ENCODE peak calls at places on chromosomes 12 and 14, in nine cellular contexts. M is WTC11, G is fibroblast of lung, C is astrocyte of the cerebellum, H is neural crest cell, I is AG09319, Q is progenitor cell of endocrine pancreas, O is mesothelial cell of epicardium, U is RWPE1. V is an unnamed sample.

GRCh38 chr12:130013771-130014484 is 110.1 kb upstream of the TMEM132D start:
- DNase-seq in M (peak), G (peak), C (peak), H (peak), I (no peak), Q (peak), O (peak), U (peak), V (no peak)

GRCh38 chr14:99946652-99947489 is 118.4 kb upstream of the EVL start:
- DNase-seq in M (peak), G (no peak), C (no peak), H (peak), I (no peak), Q (peak), O (peak), U (peak), V (no peak)

GRCh38 chr12:32305163-32305562 is 94.2 kb upstream of the FGD4 start:
- DNase-seq in M (no peak), G (no peak), C (no peak), H (no peak), I (no peak), Q (no peak), O (no peak), U (peak), V (no peak)

GRCh38 chr14:64440494-64440893 is 24.8 kb upstream of the AKAP5 start:
- DNase-seq in M (no peak), G (no peak), C (no peak), H (no peak), I (no peak), Q (no peak), O (no peak), U (no peak), V (no peak)

GRCh38 chr12:123907726-123908476 is 64.7 kb downstream of the CCDC92 start:
- DNase-seq in M (no peak), G (no peak), C (no peak), H (no peak), I (no peak), Q (no peak), O (no peak), U (no peak), V (no peak)

GRCh38 chr14:55339770-55340169 is 68.5 kb downstream of the FBXO34 start:
- DNase-seq in M (no peak), G (peak), C (no peak), H (no peak), I (no peak), Q (no peak), O (no peak), U (no peak), V (no peak)

GRCh38 chr12:20601668-20602280 is 93.4 kb upstream of the SLCO1C1 start:
- DNase-seq in M (no peak), G (peak), C (peak), H (no peak), I (no peak), Q (no peak), O (no peak), U (peak), V (no peak)

GRCh38 chr12:89098390-89099102 is 253.8 kb downstream of the DUSP6 start:
- DNase-seq in M (peak), G (peak), C (no peak), H (peak), I (no peak), Q (no peak), O (no peak), U (no peak), V (no peak)

GRCh38 chr14:47539065-47539464 is 136.3 kb downstream of the MDGA2 start:
- DNase-seq in M (no peak), G (peak), C (peak), H (no peak), I (no peak), Q (no peak), O (no peak), U (no peak), V (no peak)

GRCh38 chr12:98955284-98955683 is 310.2 kb downstream of the APAF1 start:
- DNase-seq in M (peak), G (no peak), C (no peak), H (no peak), I (no peak), Q (no peak), O (no peak), U (peak), V (no peak)

GRCh38 chr14:56524971-56525677 is 54.5 kb upstream of the TMEM260 start:
- DNase-seq in M (no peak), G (no peak), C (no peak), H (no peak), I (no peak), Q (no peak), O (no peak), U (no peak), V (no peak)

DNA sequence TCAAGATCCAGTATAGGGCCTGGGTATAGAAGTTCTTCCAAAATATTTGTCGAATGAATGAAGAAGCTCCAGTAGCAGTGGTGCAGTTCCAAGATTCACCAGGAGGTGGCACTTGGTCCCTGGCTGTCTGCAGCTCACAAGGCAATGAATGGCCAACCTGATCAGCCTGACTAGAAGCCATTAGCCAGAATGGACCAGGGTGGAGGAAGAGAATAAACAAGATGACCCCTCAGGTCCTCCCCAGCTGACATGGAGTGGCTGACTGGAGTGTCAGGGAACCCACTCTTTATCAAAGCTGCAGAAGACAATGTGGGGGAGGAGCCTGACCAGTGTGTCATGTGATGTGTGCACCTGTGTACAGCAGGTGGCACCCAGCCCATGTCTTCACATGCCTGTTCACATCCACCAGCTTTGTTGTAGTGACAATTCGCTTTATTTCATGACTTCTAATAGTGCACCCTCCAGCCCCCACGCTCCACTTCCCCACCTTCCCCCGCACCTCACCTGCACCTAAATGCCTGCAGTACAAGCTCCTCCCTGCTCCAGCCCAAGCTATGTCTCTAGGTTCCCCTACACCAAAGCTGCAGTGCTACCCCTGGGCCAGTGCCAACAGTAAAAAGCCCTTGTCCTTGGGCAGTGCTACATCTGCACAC is 3.0 kb downstream of the LTBP2 start:
- DNase-seq in M (peak), G (peak), C (peak), H (peak), I (peak), Q (peak), O (peak), U (peak), V (peak)
- TF ChIP-seq CTCF in M (peak), G (peak), C (peak), H (peak), I (no peak), Q (peak), O (peak), U (peak), V (peak)

DNA sequence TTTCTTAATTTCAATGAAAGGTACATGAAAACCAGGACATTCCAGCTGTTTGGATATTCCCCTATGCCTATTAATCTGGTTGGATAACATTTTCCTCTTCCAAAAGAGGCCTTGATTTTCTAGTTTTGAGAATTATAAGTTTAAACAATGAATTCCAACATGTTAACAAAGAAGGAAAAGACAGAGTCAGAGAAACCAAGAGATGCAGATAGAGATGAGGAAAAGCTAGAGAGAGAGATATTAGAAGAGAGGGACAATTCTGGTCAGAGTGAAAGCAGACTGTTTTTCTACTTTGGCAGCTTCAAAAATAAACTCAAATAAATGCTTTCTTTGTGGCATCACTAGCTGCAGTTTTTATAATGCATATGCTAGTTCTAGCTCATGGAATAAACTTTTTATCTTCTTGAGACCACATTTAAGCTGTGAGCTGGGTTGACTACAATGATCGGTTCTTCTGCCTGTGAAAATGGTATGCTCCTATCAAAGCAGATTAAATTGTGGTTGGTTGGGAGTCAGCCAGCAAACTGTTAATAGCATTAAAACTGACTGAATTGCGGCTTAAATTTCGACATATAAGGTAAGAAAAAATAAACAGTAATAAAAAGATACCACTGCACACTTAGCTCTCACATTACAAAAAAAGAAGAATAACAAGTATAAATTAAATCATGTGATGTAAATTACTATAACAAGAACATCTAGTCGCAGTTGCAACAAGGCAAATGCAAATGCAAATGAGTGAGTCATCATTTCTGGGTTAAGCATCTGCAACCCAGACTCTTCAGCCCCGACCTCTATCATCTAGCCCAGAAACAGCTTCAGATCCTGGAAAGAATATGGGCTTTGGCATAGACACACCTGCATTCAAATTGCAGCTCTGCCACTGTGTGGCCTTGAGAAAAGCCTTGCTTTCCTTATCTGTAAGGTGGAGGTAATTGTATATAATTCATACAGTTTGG is 19.7 kb upstream of the DHRS7 start:
- DNase-seq in M (no peak), G (no peak), C (no peak), H (no peak), I (no peak), Q (no peak), O (no peak), U (no peak), V (peak)
- TF ChIP-seq CTCF in M (no peak), G (no peak), C (no peak), H (peak), I (no peak), Q (no peak), O (peak), U (peak), V (no peak)

GRCh38 chr12:121475279-121475678 is 75.4 kb downstream of the RNF34 start:
- DNase-seq in M (no peak), G (no peak), C (no peak), H (no peak), I (no peak), Q (no peak), O (no peak), U (no peak), V (no peak)
- TF ChIP-seq CTCF in M (no peak), G (no peak), C (no peak), H (no peak), I (no peak), Q (no peak), O (no peak), U (no peak), V (no peak)

GRCh38 chr12:119699199-119699765 is 31.3 kb downstream of the PRKAB1 start:
- DNase-seq in M (no peak), G (no peak), C (no peak), H (no peak), I (peak), Q (no peak), O (no peak), U (no peak), V (no peak)
- TF ChIP-seq CTCF in M (no peak), G (no peak), C (no peak), H (no peak), I (no peak), Q (no peak), O (no peak), U (no peak), V (no peak)

DNA sequence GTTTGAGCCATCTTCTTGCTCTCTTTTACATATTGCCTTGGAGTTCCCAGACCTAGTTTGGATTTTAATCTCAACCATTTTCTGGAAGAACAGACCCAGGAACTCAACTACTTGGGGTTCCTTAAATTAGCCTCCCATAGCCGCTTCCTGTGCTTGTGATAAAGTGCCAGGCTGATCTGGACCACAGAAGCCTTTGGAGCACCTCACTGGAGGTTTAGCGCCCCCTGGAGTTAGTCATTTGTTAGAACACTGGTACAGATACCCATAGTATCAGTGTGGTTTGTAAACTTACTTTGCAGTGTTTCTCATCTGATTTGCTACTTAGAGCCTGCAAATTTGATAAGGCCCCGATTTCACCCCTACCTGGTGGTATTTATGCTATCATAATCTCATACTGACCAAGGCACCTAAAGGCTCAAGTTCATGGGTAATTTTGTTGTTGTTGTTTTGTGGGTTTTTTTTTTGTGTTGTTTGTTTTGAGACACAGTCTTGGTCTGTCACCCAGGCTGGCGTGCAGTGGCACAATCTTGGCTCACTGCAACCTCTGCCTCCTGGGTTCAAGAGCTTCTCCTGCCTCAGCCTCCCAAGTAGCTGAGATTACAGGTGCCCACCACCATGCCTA is 3.7 kb downstream of the UNC119B start:
- DNase-seq in M (peak), G (peak), C (peak), H (peak), I (peak), Q (peak), O (peak), U (peak), V (no peak)
- TF ChIP-seq CTCF in M (peak), G (peak), C (peak), H (peak), I (peak), Q (peak), O (peak), U (peak), V (peak)

GRCh38 chr12:56632701-56633464 is 2.8 kb upstream of the BAZ2A start:
- DNase-seq in M (no peak), G (no peak), C (no peak), H (no peak), I (no peak), Q (no peak), O (no peak), U (no peak), V (no peak)

GRCh38 chr12:56633465-56634241 is 3.5 kb upstream of the BAZ2A start:
- DNase-seq in M (no peak), G (no peak), C (no peak), H (no peak), I (no peak), Q (no peak), O (no peak), U (no peak), V (no peak)

GRCh38 chr12:56634837-56635538 is 4.9 kb upstream of the BAZ2A start:
- DNase-seq in M (peak), G (peak), C (peak), H (peak), I (no peak), Q (peak), O (peak), U (peak), V (no peak)

GRCh38 chr12:56635539-56636117 is 5.5 kb upstream of the BAZ2A start:
- DNase-seq in M (peak), G (no peak), C (no peak), H (no peak), I (no peak), Q (no peak), O (no peak), U (peak), V (no peak)

DNA sequence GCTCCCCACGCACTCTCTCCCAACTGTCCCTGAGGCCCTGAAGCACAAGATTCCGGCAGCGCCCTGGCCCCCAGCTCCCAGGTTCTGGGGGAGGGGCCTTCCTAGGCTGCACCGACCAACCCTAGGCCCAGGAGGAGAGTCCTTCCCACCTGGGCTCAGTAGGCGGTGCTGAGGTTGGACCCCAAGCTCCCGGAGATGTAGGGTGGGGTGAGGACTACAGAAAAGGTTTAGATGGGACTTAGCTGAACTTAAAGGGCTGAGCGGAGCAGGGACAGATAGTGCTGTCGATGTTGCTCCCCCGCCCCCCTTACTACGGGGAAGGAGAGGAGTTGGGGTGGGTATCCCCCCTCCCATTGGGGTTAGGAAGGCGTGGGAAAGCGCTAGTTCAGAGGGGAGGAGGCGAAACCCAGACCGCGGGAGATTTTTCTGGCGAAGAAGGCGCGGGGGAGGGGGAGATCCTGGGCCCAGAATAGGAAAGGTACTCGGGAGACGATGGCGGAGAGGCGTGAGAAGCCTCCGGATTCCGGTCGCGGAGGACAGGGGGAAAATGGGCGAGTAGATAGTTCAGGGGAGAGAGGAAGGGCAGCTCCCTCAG is 4.2 kb upstream of the BAZ2A start:
- DNase-seq in M (peak), G (no peak), C (no peak), H (no peak), I (no peak), Q (peak), O (peak), U (peak), V (no peak)
- TF ChIP-seq CTCF in M (no peak), G (no peak), C (no peak), H (no peak), I (no peak), Q (no peak), O (no peak), U (no peak), V (no peak)